ENCODE peak calls at places on chromosomes 1 and 21, in nine cellular contexts. L is mesenchymal stem cell, O is thoracic aorta, A is H9, T is iris pigment epithelial cell, Z is H54, D is HT-29, Y is KBM-7, I is T-helper 9 cell. F is an unnamed sample.
A peak's percentile ranks its signal among the peaks of the same experiment; 100 is the strongest.

GRCh38 chr1:12230549-12231275 is 882 bp downstream of the VPS13D start:
- DNase-seq in L (peak; percentile 45), O (no peak), A (peak; percentile 37), T (peak; percentile 17), Z (peak; percentile 35), D (peak; percentile 16), Y (no peak), I (no peak), F (peak; percentile 56)

GRCh38 chr21:41465176-41465781 is 39.2 kb downstream of the MX1 start:
- DNase-seq in L (no peak), O (no peak), A (no peak), T (no peak), Z (no peak), D (no peak), Y (no peak), I (no peak), F (no peak)

GRCh38 chr1:110433803-110434202 is 17.1 kb upstream of the PROK1 start:
- DNase-seq in L (peak; percentile 59), O (no peak), A (peak; percentile 79), T (peak; percentile 61), Z (peak; percentile 94), D (peak; percentile 47), Y (peak; percentile 75), I (no peak), F (no peak)

GRCh38 chr1:209823143-209824041 is 4.4 kb upstream of the UTP25 start:
- DNase-seq in L (peak; percentile 61), O (no peak), A (no peak), T (peak; percentile 82), Z (no peak), D (peak; percentile 72), Y (peak; percentile 70), I (no peak), F (peak; percentile 38)

GRCh38 chr1:41566274-41566885 is 81.9 kb upstream of the EDN2 start:
- DNase-seq in L (no peak), O (no peak), A (no peak), T (no peak), Z (no peak), D (no peak), Y (no peak), I (no peak), F (no peak)

GRCh38 chr1:14598498-14599172 is at the start of gene KAZN:
- DNase-seq in L (no peak), O (no peak), A (peak; percentile 78), T (no peak), Z (peak; percentile 23), D (no peak), Y (peak; percentile 30), I (no peak), F (peak; percentile 34)

GRCh38 chr21:37074195-37074510 is 1.1 kb downstream of the TTC3 start:
- DNase-seq in L (no peak), O (no peak), A (no peak), T (peak; percentile 17), Z (no peak), D (no peak), Y (no peak), I (no peak), F (no peak)

GRCh38 chr1:195804547-195804946 is 803.7 kb downstream of the KCNT2 start:
- DNase-seq in L (no peak), O (no peak), A (no peak), T (no peak), Z (no peak), D (no peak), Y (no peak), I (no peak), F (no peak)

GRCh38 chr1:112359961-112360767 is 35.9 kb upstream of the CTTNBP2NL start:
- DNase-seq in L (peak; percentile 88), O (no peak), A (peak; percentile 56), T (peak; percentile 95), Z (no peak), D (no peak), Y (peak; percentile 33), I (no peak), F (no peak)

GRCh38 chr1:96845464-96845863 is 123.9 kb downstream of the PTBP2 start:
- DNase-seq in L (peak; percentile 17), O (no peak), A (peak; percentile 74), T (peak; percentile 18), Z (peak; percentile 20), D (peak; percentile 29), Y (peak; percentile 68), I (no peak), F (peak; percentile 50)

GRCh38 chr1:166905930-166906329 is 29.9 kb upstream of the TADA1 start:
- DNase-seq in L (peak; percentile 79), O (no peak), A (no peak), T (peak; percentile 71), Z (no peak), D (no peak), Y (peak; percentile 74), I (no peak), F (no peak)

GRCh38 chr21:41346758-41347157 is 15.1 kb upstream of the MX2 start:
- DNase-seq in L (no peak), O (no peak), A (no peak), T (no peak), Z (no peak), D (no peak), Y (no peak), I (no peak), F (no peak)

GRCh38 chr1:101898137-101898536 is 98.6 kb downstream of the OLFM3 start:
- DNase-seq in L (no peak), O (no peak), A (no peak), T (no peak), Z (no peak), D (no peak), Y (no peak), I (no peak), F (no peak)

GRCh38 chr1:66256629-66257575 is 277.1 kb upstream of the SGIP1 start:
- DNase-seq in L (no peak), O (no peak), A (no peak), T (no peak), Z (no peak), D (no peak), Y (no peak), I (no peak), F (no peak)

GRCh38 chr1:31760422-31760900 is 3.7 kb downstream of the ADGRB2 start:
- DNase-seq in L (peak; percentile 58), O (no peak), A (peak; percentile 71), T (no peak), Z (no peak), D (no peak), Y (no peak), I (no peak), F (no peak)

GRCh38 chr1:164660415-164661174 is 101.6 kb downstream of the PBX1 start:
- DNase-seq in L (peak; percentile 69), O (no peak), A (no peak), T (peak; percentile 70), Z (no peak), D (no peak), Y (peak; percentile 35), I (no peak), F (no peak)

GRCh38 chr1:38076038-38076437 is 29.4 kb upstream of the POU3F1 start:
- DNase-seq in L (peak; percentile 17), O (no peak), A (peak; percentile 82), T (peak; percentile 21), Z (no peak), D (no peak), Y (peak; percentile 28), I (no peak), F (no peak)

GRCh38 chr1:16145988-16146887 is 9.6 kb downstream of the EPHA2 start:
- DNase-seq in L (peak; percentile 94), O (no peak), A (peak; percentile 93), T (peak; percentile 97), Z (peak; percentile 56), D (peak; percentile 71), Y (peak; percentile 57), I (no peak), F (peak; percentile 83)

GRCh38 chr1:10046356-10047085 is 13.8 kb downstream of the UBE4B start:
- DNase-seq in L (no peak), O (no peak), A (no peak), T (no peak), Z (no peak), D (no peak), Y (no peak), I (no peak), F (no peak)

GRCh38 chr1:198683449-198683848 is 44.6 kb downstream of the PTPRC start:
- DNase-seq in L (no peak), O (no peak), A (no peak), T (no peak), Z (no peak), D (no peak), Y (no peak), I (no peak), F (no peak)

GRCh38 chr1:159229486-159229885 is 24.8 kb downstream of the ACKR1 start:
- DNase-seq in L (no peak), O (no peak), A (no peak), T (no peak), Z (no peak), D (no peak), Y (no peak), I (no peak), F (no peak)

GRCh38 chr1:15932612-15933011 is 43.3 kb downstream of the ZBTB17 start:
- DNase-seq in L (no peak), O (no peak), A (no peak), T (no peak), Z (no peak), D (no peak), Y (no peak), I (no peak), F (peak; percentile 26)

GRCh38 chr1:1047407-1047806 is 26.7 kb downstream of the RNF223 start:
- DNase-seq in L (no peak), O (no peak), A (no peak), T (no peak), Z (no peak), D (no peak), Y (no peak), I (no peak), F (no peak)

GRCh38 chr1:184025242-184025675 is 12.3 kb downstream of the COLGALT2 start:
- DNase-seq in L (peak; percentile 22), O (no peak), A (no peak), T (peak; percentile 97), Z (no peak), D (no peak), Y (no peak), I (no peak), F (no peak)

GRCh38 chr1:88774151-88774556 is 90.1 kb downstream of the PKN2 start:
- DNase-seq in L (no peak), O (no peak), A (peak; percentile 69), T (no peak), Z (no peak), D (peak; percentile 84), Y (no peak), I (no peak), F (no peak)

GRCh38 chr1:80436851-80437250 is 1363.9 kb upstream of the ADGRL2 start:
- DNase-seq in L (no peak), O (no peak), A (no peak), T (no peak), Z (no peak), D (no peak), Y (no peak), I (no peak), F (no peak)

GRCh38 chr1:174958396-174958795 is 41.4 kb upstream of the CACYBP start:
- DNase-seq in L (no peak), O (no peak), A (no peak), T (no peak), Z (no peak), D (no peak), Y (no peak), I (no peak), F (no peak)